ENCODE peak calls at places on chromosomes 16 and 17, in four cellular contexts. B, N, P and W are unnamed samples.

GRCh38 chr16:66028505-66029216 is 337.8 kb upstream of the CDH5 start:
- DNase-seq in N (no peak), B (no peak), P (no peak), W (no peak)

GRCh38 chr17:34387566-34387965 is 24.5 kb upstream of the CCL1 start:
- DNase-seq in N (no peak), B (no peak), P (no peak), W (no peak)

GRCh38 chr17:12815642-12816141 is 26.4 kb downstream of the ARHGAP44 start:
- DNase-seq in P (no peak), N (no peak), B (no peak), W (no peak)

GRCh38 chr16:27199747-27200146 is 3.6 kb upstream of the KDM8 start:
- DNase-seq in B (no peak), N (no peak), P (no peak), W (no peak)

GRCh38 chr17:58268774-58269556 is 11.8 kb downstream of the MPO start:
- DNase-seq in B (no peak), N (no peak), P (no peak), W (no peak)

GRCh38 chr17:72913315-72913714 is 179.2 kb downstream of the SLC39A11 start:
- DNase-seq in N (no peak), P (no peak), B (no peak), W (no peak)

GRCh38 chr16:64122177-64122576 is 999.7 kb downstream of the CDH11 start:
- DNase-seq in P (no peak), B (no peak), N (no peak), W (no peak)

GRCh38 chr16:12896562-12896961 is 4.8 kb upstream of the SHISA9 start:
- DNase-seq in B (no peak), N (no peak), P (no peak), W (no peak)

GRCh38 chr17:41111151-41111885 is 6.1 kb downstream of the KRTAP4-9 start:
- DNase-seq in B (no peak), P (no peak), N (no peak), W (no peak)

GRCh38 chr17:48571024-48571818 is 6.9 kb downstream of the HOXB4 start:
- DNase-seq in N (no peak), P (no peak), B (no peak), W (no peak)

GRCh38 chr16:82753821-82754220 is 127.1 kb downstream of the CDH13 start:
- DNase-seq in N (no peak), B (no peak), P (no peak), W (no peak)

GRCh38 chr16:67181346-67181745 is 2.4 kb downstream of the MATCAP1 start:
- DNase-seq in B (no peak), N (no peak), P (no peak), W (no peak)